ENCODE peak calls at places on chromosomes 7 and 10, in six cellular contexts. R is adrenal gland, X is right lobe of liver, H is testis, T is IMR-90, J is transverse colon. Z is an unnamed sample.

GRCh38 chr7:25613912-25614311 is 385.6 kb upstream of the NPVF start:
- DNase-seq in X (no peak), J (no peak), H (no peak), R (no peak), T (no peak), Z (no peak)

GRCh38 chr10:114393886-114394285 is 10.4 kb downstream of the AFAP1L2 start:
- DNase-seq in T (no peak), X (no peak), R (no peak), H (no peak), J (no peak), Z (no peak)

GRCh38 chr10:76558586-76558985 is 1079.0 kb downstream of the KCNMA1 start:
- DNase-seq in J (peak; percentile 32), X (peak; percentile 75), R (peak; percentile 84), T (peak; percentile 80), H (no peak), Z (peak; percentile 64)

GRCh38 chr7:498678-499641 is 20.7 kb downstream of the PDGFA start:
- DNase-seq in T (no peak), X (peak; percentile 72), H (no peak), R (no peak), J (no peak), Z (peak; percentile 92)

GRCh38 chr10:126387041-126387908 is 1.0 kb downstream of the ADAM12 start:
- DNase-seq in T (peak; percentile 72), X (no peak), H (peak; percentile 86), J (peak; percentile 70), R (peak; percentile 68), Z (peak; percentile 77)

GRCh38 chr10:31158000-31158658 is 126.5 kb upstream of the ZNF438 start:
- DNase-seq in R (no peak), J (no peak), X (no peak), H (no peak), T (peak; percentile 81), Z (no peak)

GRCh38 chr7:84336303-84336702 is 141.7 kb upstream of the SEMA3A start:
- DNase-seq in X (no peak), T (peak; percentile 88), J (no peak), R (no peak), H (no peak), Z (no peak)

GRCh38 chr10:119642556-119643111 is 8.5 kb upstream of the BAG3 start:
- DNase-seq in J (no peak), T (no peak), R (no peak), H (no peak), X (no peak), Z (no peak)

GRCh38 chr10:26000971-26001370 is 66.9 kb downstream of the MYO3A start:
- DNase-seq in X (no peak), R (no peak), J (no peak), H (no peak), T (no peak), Z (no peak)

GRCh38 chr7:115056019-115056418 is 134.1 kb downstream of the MDFIC start:
- DNase-seq in T (no peak), X (no peak), R (no peak), J (no peak), H (no peak), Z (no peak)

GRCh38 chr10:78964952-78965633 is 103.7 kb upstream of the ZMIZ1 start:
- DNase-seq in J (no peak), H (peak; percentile 85), T (peak; percentile 60), X (no peak), R (peak; percentile 91), Z (peak; percentile 94)

GRCh38 chr7:80614911-80615310 is 23.5 kb upstream of the CD36 start:
- DNase-seq in X (no peak), J (no peak), T (peak; percentile 42), R (peak; percentile 43), H (no peak), Z (no peak)

GRCh38 chr10:22612316-22612715 is 102.1 kb downstream of the PIP4K2A start:
- DNase-seq in H (no peak), J (no peak), T (no peak), R (no peak), X (no peak), Z (no peak)

GRCh38 chr7:29193316-29194205 is 1.0 kb upstream of the CHN2 start:
- DNase-seq in X (peak; percentile 70), J (no peak), H (no peak), T (no peak), R (no peak), Z (peak; percentile 32)

GRCh38 chr7:55065079-55065478 is 46.3 kb downstream of the EGFR start:
- DNase-seq in T (peak; percentile 99), R (peak; percentile 69), X (no peak), H (peak; percentile 51), J (peak; percentile 37), Z (no peak)

DNA sequence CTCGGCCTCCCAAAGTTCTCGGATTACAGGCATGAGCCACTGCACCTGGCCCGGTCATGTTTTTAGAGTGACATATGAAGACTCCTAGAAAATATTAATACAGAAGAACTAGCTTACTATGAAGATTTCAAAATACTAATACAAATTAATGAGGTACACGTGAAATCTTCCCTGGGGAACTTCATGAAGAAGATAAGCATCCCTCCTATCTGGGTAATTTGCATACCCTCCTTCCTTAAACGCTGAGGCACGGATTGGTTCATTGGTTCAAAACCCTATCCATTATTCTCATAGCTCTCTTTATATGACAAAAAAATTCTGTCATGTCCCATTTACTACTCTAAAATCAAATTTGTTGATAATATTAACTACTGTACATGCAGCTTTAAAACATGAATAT is 224.8 kb upstream of the KLF14 start:
- DNase-seq in H (no peak), X (no peak), R (no peak), J (no peak), T (no peak), Z (no peak)
- H3K4me1 ChIP-seq in H (peaks cover 27% of the 10 kb centered on the region), X (no peaks in the 10 kb centered on the region), R (peaks cover 52% of the 10 kb centered on the region), J (peaks cover 14% of the 10 kb centered on the region), T (peaks cover 28% of the 10 kb centered on the region), Z (no peaks in the 10 kb centered on the region)

GRCh38 chr7:151631968-151632749 is 112.5 kb upstream of the RHEB start:
- DNase-seq in R (peak; percentile 82), X (peak; percentile 86), T (peak; percentile 64), J (peak; percentile 92), H (peak; percentile 80), Z (peak; percentile 87)
- TF ChIP-seq POLR2A in R (peak; percentile 22), X (peak; percentile 57), T (peak; percentile 34), J (no peak), H (no peak), Z (peak; percentile 60)

GRCh38 chr10:103748020-103748419 is 107.4 kb downstream of the SH3PXD2A start:
- DNase-seq in J (peak; percentile 66), R (no peak), H (no peak), X (no peak), T (no peak), Z (no peak)

GRCh38 chr10:103747193-103747865 is 108.0 kb downstream of the SH3PXD2A start:
- DNase-seq in R (no peak), X (no peak), T (peak; percentile 37), J (no peak), H (no peak), Z (no peak)

GRCh38 chr10:103742779-103743178 is 112.6 kb downstream of the SH3PXD2A start:
- DNase-seq in T (no peak), H (peak; percentile 31), J (no peak), X (no peak), R (no peak), Z (no peak)

GRCh38 chr10:103746598-103746997 is 108.8 kb downstream of the SH3PXD2A start:
- DNase-seq in H (no peak), R (no peak), X (no peak), T (no peak), J (no peak), Z (no peak)

DNA sequence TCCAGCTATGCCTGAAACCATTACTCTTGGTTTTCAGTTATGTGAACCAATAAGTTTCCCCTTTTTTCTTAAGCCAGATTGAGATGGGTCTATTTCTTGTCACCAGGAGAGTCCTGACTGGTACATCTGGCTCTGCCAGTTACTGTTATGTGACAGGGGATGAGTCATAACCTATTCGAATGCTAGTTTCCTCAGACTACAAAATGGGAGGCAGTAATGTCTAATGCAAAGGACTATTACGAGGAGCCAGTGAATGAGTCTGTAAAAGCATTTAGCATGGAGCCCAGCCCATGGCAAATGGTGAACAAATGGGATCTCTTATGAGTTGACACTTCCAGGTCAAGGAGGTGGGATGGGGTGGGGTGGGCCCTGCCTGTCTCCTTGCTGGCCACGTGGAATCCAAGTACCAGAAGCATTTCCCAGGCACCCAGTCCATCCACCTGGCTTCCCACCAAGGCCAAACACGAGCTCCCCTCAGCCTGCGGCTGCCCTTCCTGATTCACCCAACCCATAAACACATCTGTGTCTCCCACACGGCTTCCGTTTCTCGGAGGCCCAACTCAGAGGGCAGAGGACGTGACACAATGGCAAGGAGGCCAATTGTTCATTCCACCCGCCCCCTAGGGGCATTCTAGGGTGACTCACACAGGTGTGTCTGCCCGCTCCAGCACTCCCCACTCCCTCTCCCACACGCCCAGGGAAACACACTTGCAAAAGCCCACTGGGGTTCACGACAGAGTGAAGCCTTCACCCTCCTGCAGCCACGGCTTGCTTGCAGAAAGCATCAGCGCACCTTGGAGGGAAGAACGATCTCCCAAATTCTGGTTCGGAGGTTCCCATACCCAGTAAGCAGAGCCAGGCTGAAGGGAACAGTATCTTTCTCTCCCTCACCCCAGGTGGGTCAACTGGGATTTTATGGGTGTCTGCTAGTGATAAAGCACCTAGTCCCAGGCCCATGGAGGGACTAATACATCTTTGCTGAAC is 109.8 kb downstream of the SH3PXD2A start:
- DNase-seq in X (no peak), R (no peak), J (peak; percentile 28), H (no peak), T (peak; percentile 44), Z (no peak)
- H3K27ac ChIP-seq in X (no peak overlapping the region), R (no peak overlapping the region), J (no peak overlapping the region), H (no peak overlapping the region), T (no peak overlapping the region), Z (no peak overlapping the region)

GRCh38 chr7:136055266-136055665 is 78.1 kb upstream of the MTPN start:
- DNase-seq in J (no peak), H (no peak), R (no peak), T (no peak), X (no peak), Z (no peak)

GRCh38 chr7:136061433-136061832 is 84.3 kb upstream of the MTPN start:
- DNase-seq in J (no peak), R (no peak), T (no peak), H (no peak), X (no peak), Z (no peak)

GRCh38 chr7:136056827-136057226 is 79.7 kb upstream of the MTPN start:
- DNase-seq in R (no peak), T (no peak), J (no peak), H (no peak), X (no peak), Z (no peak)

GRCh38 chr7:136057509-136057908 is 80.3 kb upstream of the MTPN start:
- DNase-seq in X (no peak), J (no peak), R (no peak), H (no peak), T (no peak), Z (no peak)

DNA sequence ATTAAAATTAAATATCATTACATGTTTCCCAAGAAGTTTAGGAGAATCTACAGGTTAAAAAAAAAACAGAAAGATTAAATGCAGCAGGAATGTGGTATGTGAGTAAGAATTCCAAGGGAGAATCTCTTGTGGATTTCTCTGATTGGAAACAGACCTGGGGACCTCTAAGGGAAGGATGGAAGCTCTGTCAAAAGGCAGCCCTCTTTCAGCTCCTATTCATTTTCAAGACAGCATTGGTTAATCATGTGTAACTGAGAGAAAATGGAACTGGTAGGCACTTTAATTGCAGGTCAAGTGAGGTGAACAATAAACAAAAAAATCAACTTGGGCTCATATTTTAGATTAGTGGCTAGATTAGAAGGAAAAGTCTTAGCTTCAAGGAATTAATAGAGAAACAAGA is 81.4 kb upstream of the MTPN start:
- DNase-seq in R (no peak), J (no peak), H (no peak), T (no peak), X (no peak), Z (no peak)
- H3K4me1 ChIP-seq in R (no peaks in the 10 kb centered on the region), J (no peaks in the 10 kb centered on the region), H (no peaks in the 10 kb centered on the region), T (no peaks in the 10 kb centered on the region), X (no peaks in the 10 kb centered on the region), Z (no peaks in the 10 kb centered on the region)

GRCh38 chr10:89332092-89332633 is 4.4 kb downstream of the IFIT3 start:
- DNase-seq in J (no peak), X (no peak), H (peak; percentile 28), T (peak; percentile 78), R (peak; percentile 35), Z (no peak)
- TF ChIP-seq POLR2A in J (no peak), X (peak; percentile 49), H (no peak), T (no peak), R (no peak), Z (no peak)

Z was measured in body of pancreas.